ENCODE peak calls at places on chromosomes 11 and 22, in four cellular contexts. One of them, this sample, is unnamed.

GRCh38 chr22:33076368-33076767 is 18.2 kb upstream of the SYN3 start:
- DNase-seq in Daoy: no peak
- DNase-seq in T follicular helper cell: no peak
- DNase-seq in H4: no peak
- DNase-seq in this sample: no peak

GRCh38 chr11:95908826-95909225 is 15.1 kb downstream of the MTMR2 start:
- DNase-seq in Daoy: no peak
- DNase-seq in T follicular helper cell: no peak
- DNase-seq in H4: no peak
- DNase-seq in this sample: no peak

GRCh38 chr11:108672113-108672512 is 7.2 kb downstream of the DDX10 start:
- DNase-seq in Daoy: peak; percentile 15
- DNase-seq in T follicular helper cell: no peak
- DNase-seq in H4: no peak
- DNase-seq in this sample: no peak

GRCh38 chr11:2418961-2419360 is 18.4 kb downstream of the TSSC4 start:
- DNase-seq in Daoy: no peak
- DNase-seq in T follicular helper cell: no peak
- DNase-seq in H4: no peak
- DNase-seq in this sample: no peak

GRCh38 chr11:29214833-29215232 is 802.0 kb downstream of the KCNA4 start:
- DNase-seq in Daoy: no peak
- DNase-seq in T follicular helper cell: no peak
- DNase-seq in H4: no peak
- DNase-seq in this sample: no peak

GRCh38 chr11:2886191-2886894 is 768 bp upstream of the CDKN1C start:
- DNase-seq in Daoy: peak; percentile 37
- DNase-seq in T follicular helper cell: no peak
- DNase-seq in H4: no peak
- DNase-seq in this sample: no peak

GRCh38 chr11:100563541-100564280 is 123.4 kb upstream of the ARHGAP42 start:
- DNase-seq in Daoy: peak; percentile 39
- DNase-seq in T follicular helper cell: no peak
- DNase-seq in H4: peak; percentile 41
- DNase-seq in this sample: peak; percentile 27

GRCh38 chr11:108122166-108122628 is 830 bp downstream of the ACAT1 start:
- DNase-seq in Daoy: peak; percentile 7
- DNase-seq in T follicular helper cell: no peak
- DNase-seq in H4: no peak
- DNase-seq in this sample: no peak

GRCh38 chr11:4466168-4466891 is 16.1 kb upstream of the OR52K1 start:
- DNase-seq in Daoy: no peak
- DNase-seq in T follicular helper cell: no peak
- DNase-seq in H4: no peak
- DNase-seq in this sample: no peak

GRCh38 chr11:118953265-118953664 is 2.8 kb upstream of the UPK2 start:
- DNase-seq in Daoy: no peak
- DNase-seq in T follicular helper cell: no peak
- DNase-seq in H4: no peak
- DNase-seq in this sample: no peak

GRCh38 chr22:33438273-33438672 is 380.1 kb upstream of the SYN3 start:
- DNase-seq in Daoy: peak; percentile 86
- DNase-seq in T follicular helper cell: no peak
- DNase-seq in H4: peak; percentile 73
- DNase-seq in this sample: peak; percentile 98

GRCh38 chr11:123357990-123358827 is 71.9 kb upstream of the GRAMD1B start:
- DNase-seq in Daoy: peak; percentile 17
- DNase-seq in T follicular helper cell: no peak
- DNase-seq in H4: no peak
- DNase-seq in this sample: no peak

GRCh38 chr11:69209936-69210659 is 54.4 kb downstream of the SMIM38 start:
- DNase-seq in Daoy: peak; percentile 19
- DNase-seq in T follicular helper cell: no peak
- DNase-seq in H4: no peak
- DNase-seq in this sample: peak; percentile 14

GRCh38 chr22:23085351-23085671 is 15.0 kb downstream of the GNAZ start:
- DNase-seq in Daoy: no peak
- DNase-seq in T follicular helper cell: no peak
- DNase-seq in H4: no peak
- DNase-seq in this sample: no peak

GRCh38 chr11:131465746-131466145 is 95.3 kb downstream of the NTM start:
- DNase-seq in Daoy: no peak
- DNase-seq in T follicular helper cell: no peak
- DNase-seq in H4: no peak
- DNase-seq in this sample: no peak

GRCh38 chr22:48954781-48955311 is 872.8 kb downstream of the BRD1 start:
- DNase-seq in Daoy: peak; percentile 74
- DNase-seq in T follicular helper cell: no peak
- DNase-seq in H4: no peak
- DNase-seq in this sample: no peak

GRCh38 chr11:86678823-86679222 is 6.4 kb upstream of the ME3 start:
- DNase-seq in Daoy: peak; percentile 79
- DNase-seq in T follicular helper cell: no peak
- DNase-seq in H4: peak; percentile 21
- DNase-seq in this sample: peak; percentile 93

This sample was measured in kidney tubule cell.